ENCODE peak calls at places on chromosomes 3 and 15, in nine cellular contexts. A is colonic mucosa, Y is osteoblast, U is pancreas, D is endothelial cell of umbilical vein, E is heart left ventricle, B is ovary, V is A673, K is heart right ventricle. R is an unnamed sample. For H3K4me1, the result is how much of the 10 kb centered on the place peaks cover.

GRCh38 chr15:56208641-56209155 is 35.0 kb downstream of the RFX7 start:
- DNase-seq in A (no peak), Y (peak), U (no peak), D (no peak), E (no peak), B (no peak), V (no peak), K (no peak), R (no peak)

GRCh38 chr3:191238321-191238817 is 39.3 kb downstream of the OSTN start:
- DNase-seq in A (no peak), Y (peak), U (no peak), D (peak), E (no peak), B (no peak), V (no peak), K (no peak), R (no peak)

GRCh38 chr15:100671858-100672543 is 69.6 kb downstream of the ASB7 start:
- DNase-seq in A (no peak), Y (peak), U (no peak), D (peak), E (no peak), B (no peak), V (peak), K (no peak), R (no peak)

GRCh38 chr15:99704444-99704838 is 28.8 kb downstream of the LYSMD4 start:
- DNase-seq in A (peak), Y (no peak), U (no peak), D (peak), E (peak), B (peak), V (peak), K (no peak), R (peak)

GRCh38 chr3:11510001-11510760 is 133.5 kb downstream of the VGLL4 start:
- DNase-seq in A (no peak), Y (peak), U (no peak), D (no peak), E (peak), B (no peak), V (peak), K (no peak), R (no peak)

GRCh38 chr3:64187065-64187959 is 38.0 kb downstream of the PRICKLE2 start:
- DNase-seq in A (peak), Y (peak), U (peak), D (peak), E (peak), B (peak), V (peak), K (peak), R (no peak)

GRCh38 chr3:168431436-168431835 is 335.7 kb upstream of the GOLIM4 start:
- DNase-seq in A (no peak), Y (no peak), U (no peak), D (no peak), E (no peak), B (no peak), V (no peak), K (no peak), R (no peak)

GRCh38 chr15:76366714-76367113 is 30.1 kb downstream of the ISL2 start:
- DNase-seq in A (peak), Y (no peak), U (no peak), D (no peak), E (no peak), B (no peak), V (no peak), K (no peak), R (no peak)

GRCh38 chr3:55269096-55269495 is 218.0 kb downstream of the WNT5A start:
- DNase-seq in A (no peak), Y (no peak), U (no peak), D (no peak), E (no peak), B (no peak), V (no peak), K (no peak), R (no peak)

GRCh38 chr3:89227634-89228033 is 120.2 kb downstream of the EPHA3 start:
- DNase-seq in A (no peak), Y (no peak), U (no peak), D (no peak), E (no peak), B (no peak), V (no peak), K (no peak), R (no peak)

GRCh38 chr15:95259513-95259912 is 1028.2 kb downstream of the MCTP2 start:
- DNase-seq in A (peak), Y (peak), U (no peak), D (peak), E (peak), B (peak), V (peak), K (peak), R (no peak)

GRCh38 chr15:42404461-42405235 is 45.3 kb downstream of the CAPN3 start:
- DNase-seq in A (no peak), Y (no peak), U (no peak), D (no peak), E (no peak), B (no peak), V (no peak), K (no peak), R (no peak)

GRCh38 chr3:157131861-157132260 is 28.1 kb downstream of the CCNL1 start:
- DNase-seq in A (no peak), Y (no peak), U (no peak), D (peak), E (no peak), B (no peak), V (no peak), K (no peak), R (no peak)

GRCh38 chr3:157132341-157132740 is 27.6 kb downstream of the CCNL1 start:
- DNase-seq in A (no peak), Y (no peak), U (no peak), D (no peak), E (no peak), B (no peak), V (no peak), K (no peak), R (no peak)

GRCh38 chr3:157130138-157130880 is 29.6 kb downstream of the CCNL1 start:
- DNase-seq in A (peak), Y (peak), U (peak), D (peak), E (peak), B (peak), V (peak), K (peak), R (peak)

GRCh38 chr3:157129782-157130137 is 30.2 kb downstream of the CCNL1 start:
- DNase-seq in A (peak), Y (peak), U (no peak), D (peak), E (no peak), B (no peak), V (peak), K (no peak), R (no peak)

GRCh38 chr3:157130881-157131251 is 29.1 kb downstream of the CCNL1 start:
- DNase-seq in A (no peak), Y (no peak), U (no peak), D (no peak), E (no peak), B (no peak), V (no peak), K (no peak), R (no peak)
- H3K4me1 ChIP-seq in A (under half), Y (half or more), U (half or more), D (under half), E (under half), B (under half), V (under half), K (half or more), R (half or more)

DNA sequence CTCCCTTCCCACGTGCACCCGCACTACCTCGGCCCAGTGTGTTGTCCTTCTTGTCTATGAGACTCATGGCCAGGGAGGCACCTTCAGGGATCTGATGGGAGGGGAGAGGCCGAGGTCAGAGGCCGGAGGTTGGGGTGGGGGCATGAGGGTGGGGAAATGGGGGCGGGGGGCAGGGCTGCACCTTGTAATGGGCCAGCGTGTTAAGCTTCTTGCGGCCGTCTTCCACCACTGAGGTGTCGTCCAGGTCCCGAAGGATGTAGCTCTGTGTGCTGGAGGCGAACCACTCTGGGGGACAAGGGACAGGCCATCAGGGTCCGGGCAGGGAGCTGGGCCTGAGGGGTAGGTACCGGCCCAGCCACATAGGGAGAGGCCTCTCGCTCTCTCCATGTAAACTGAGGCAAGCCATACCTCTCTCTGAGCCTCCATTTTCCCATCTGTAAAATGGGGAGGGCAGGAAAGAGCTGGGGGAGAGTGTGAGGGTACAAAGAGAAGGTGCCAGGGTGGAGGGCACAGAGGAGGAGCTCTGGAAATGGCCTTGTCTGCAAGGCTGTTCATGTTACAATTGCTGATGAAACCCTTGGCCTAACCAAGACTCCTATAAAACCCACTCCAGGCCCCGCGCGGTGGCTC is 18.8 kb downstream of the H1-8 start:
- DNase-seq in A (no peak), Y (no peak), U (peak), D (no peak), E (no peak), B (no peak), V (no peak), K (no peak), R (no peak)
- H3K4me1 ChIP-seq in A (under half), Y (under half), U (under half), D (under half), E (half or more), B (under half), V (under half), K (half or more), R (under half)

DNA sequence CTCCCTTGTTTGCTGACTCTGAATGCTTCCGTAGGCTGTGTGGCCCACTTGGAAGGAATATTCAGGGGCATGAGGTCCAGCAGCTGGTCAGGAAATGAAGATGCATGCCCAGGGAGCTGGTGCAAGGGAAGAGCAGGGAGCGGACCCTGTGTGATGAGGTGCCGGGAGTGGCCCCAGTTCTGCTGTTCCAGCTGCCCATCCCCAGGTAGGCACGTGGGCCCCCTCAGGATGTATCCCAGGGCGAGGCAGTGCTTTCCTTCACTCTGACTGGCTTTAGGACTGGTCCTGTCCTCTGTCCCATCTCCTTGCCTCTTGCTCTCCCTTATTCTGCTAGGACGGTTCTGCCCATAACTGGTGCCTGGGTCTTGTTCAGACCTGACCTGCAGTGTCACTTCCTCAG is 1.1 kb upstream of the FAM3D start:
- DNase-seq in A (peak), Y (no peak), U (no peak), D (no peak), E (no peak), B (no peak), V (no peak), K (no peak), R (no peak)
- H3K4me1 ChIP-seq in A (under half), Y (under half), U (under half), D (under half), E (under half), B (under half), V (under half), K (under half), R (under half)

GRCh38 chr3:177127008-177127407 is 70.3 kb downstream of the TBL1XR1 start:
- DNase-seq in A (no peak), Y (no peak), U (no peak), D (no peak), E (no peak), B (no peak), V (no peak), K (no peak), R (no peak)
- H3K4me1 ChIP-seq in A (under half), Y (under half), U (under half), D (under half), E (under half), B (under half), V (under half), K (half or more), R (half or more)

GRCh38 chr3:133572158-133573053 is 1.1 kb upstream of the CDV3 start:
- DNase-seq in A (no peak), Y (no peak), U (no peak), D (no peak), E (no peak), B (no peak), V (peak), K (no peak), R (peak)

GRCh38 chr3:133570937-133571320 is 2.6 kb upstream of the CDV3 start:
- DNase-seq in A (no peak), Y (no peak), U (no peak), D (peak), E (no peak), B (no peak), V (no peak), K (no peak), R (no peak)

GRCh38 chr3:133570139-133570936 is 3.1 kb upstream of the CDV3 start:
- DNase-seq in A (no peak), Y (no peak), U (no peak), D (peak), E (no peak), B (no peak), V (peak), K (no peak), R (no peak)

GRCh38 chr3:133573054-133573628 is 345 bp upstream of the CDV3 start:
- DNase-seq in A (peak), Y (peak), U (peak), D (peak), E (peak), B (peak), V (peak), K (peak), R (peak)

DNA sequence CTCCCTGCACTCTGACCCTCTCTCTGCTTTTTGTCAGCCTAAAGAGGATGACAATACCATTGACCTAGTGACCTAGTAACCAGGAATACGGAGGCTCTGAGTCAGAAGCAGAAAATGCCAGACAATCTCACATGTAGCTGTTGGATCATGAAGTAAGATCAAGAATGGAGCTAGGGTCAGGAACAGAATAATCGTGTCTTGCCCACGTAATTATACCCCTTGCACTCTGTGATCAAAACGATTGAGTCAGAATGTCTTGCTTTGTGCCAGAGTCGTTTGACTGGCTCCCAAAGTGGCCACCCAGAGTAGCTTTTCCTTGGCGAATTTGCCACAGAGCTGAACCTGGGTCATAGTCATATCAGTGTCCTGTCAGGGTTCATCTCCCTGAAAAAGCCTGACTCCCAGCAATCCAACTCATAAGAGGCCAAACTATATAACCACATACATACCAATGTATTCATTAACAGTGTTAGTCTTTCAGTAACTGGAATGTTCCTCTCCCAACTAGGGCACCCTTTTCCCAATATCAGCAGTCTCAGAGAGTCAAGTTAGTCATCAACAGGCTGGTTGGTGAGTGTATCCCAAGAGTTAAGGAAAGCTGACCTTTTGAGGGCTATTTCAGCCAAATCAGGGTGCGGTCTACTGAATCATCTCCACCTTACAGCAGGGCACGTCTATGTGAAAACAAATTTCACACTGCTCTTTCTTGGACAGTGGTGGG is 5.0 kb upstream of the CDV3 start:
- DNase-seq in A (no peak), Y (peak), U (no peak), D (peak), E (no peak), B (no peak), V (no peak), K (no peak), R (no peak)
- H3K4me1 ChIP-seq in A (under half), Y (under half), U (under half), D (under half), E (under half), B (under half), V (under half), K (under half), R (under half)

GRCh38 chr3:127733781-127734180 is 61.0 kb downstream of the ABTB1 start:
- DNase-seq in A (no peak), Y (no peak), U (no peak), D (no peak), E (no peak), B (no peak), V (peak), K (no peak), R (no peak)

GRCh38 chr3:127735767-127736693 is 63.3 kb downstream of the ABTB1 start:
- DNase-seq in A (peak), Y (peak), U (no peak), D (peak), E (no peak), B (no peak), V (peak), K (no peak), R (no peak)

GRCh38 chr3:127734181-127734720 is 61.5 kb downstream of the ABTB1 start:
- DNase-seq in A (no peak), Y (no peak), U (no peak), D (no peak), E (no peak), B (no peak), V (no peak), K (no peak), R (no peak)

GRCh38 chr3:127732879-127733350 is 60.2 kb downstream of the ABTB1 start:
- DNase-seq in A (no peak), Y (no peak), U (no peak), D (no peak), E (no peak), B (no peak), V (no peak), K (no peak), R (no peak)

GRCh38 chr3:127734754-127735473 is 62.2 kb downstream of the ABTB1 start:
- DNase-seq in A (no peak), Y (peak), U (no peak), D (peak), E (peak), B (no peak), V (peak), K (no peak), R (no peak)
- H3K4me1 ChIP-seq in A (under half), Y (under half), U (under half), D (under half), E (half or more), B (under half), V (half or more), K (half or more), R (under half)

GRCh38 chr3:185914911-185915629 is 22.7 kb downstream of the TRA2B start:
- DNase-seq in A (no peak), Y (no peak), U (no peak), D (no peak), E (no peak), B (no peak), V (no peak), K (no peak), R (no peak)

GRCh38 chr3:185915642-185916041 is 22.2 kb downstream of the TRA2B start:
- DNase-seq in A (no peak), Y (no peak), U (no peak), D (no peak), E (no peak), B (no peak), V (no peak), K (no peak), R (no peak)

GRCh38 chr3:185916042-185916833 is 21.6 kb downstream of the TRA2B start:
- DNase-seq in A (no peak), Y (no peak), U (no peak), D (no peak), E (no peak), B (no peak), V (no peak), K (no peak), R (no peak)

GRCh38 chr3:185912512-185912911 is 25.3 kb downstream of the TRA2B start:
- DNase-seq in A (no peak), Y (no peak), U (no peak), D (no peak), E (no peak), B (no peak), V (no peak), K (no peak), R (no peak)

GRCh38 chr3:185912929-185913901 is 24.6 kb downstream of the TRA2B start:
- DNase-seq in A (no peak), Y (no peak), U (no peak), D (no peak), E (no peak), B (no peak), V (no peak), K (no peak), R (no peak)
- H3K4me1 ChIP-seq in A (under half), Y (under half), U (under half), D (under half), E (under half), B (under half), V (under half), K (under half), R (under half)

R was measured in CD4-positive, alpha-beta memory T cell.